ENCODE peak calls at places on chromosome 17, in six cellular contexts. One of them, this sample, is unnamed.

GRCh38 chr17:59510611-59511010 is 54.8 kb upstream of the DHX40 start:
- DNase-seq in NCI-H1694 treated with DMSO at 0.1 percent for 48 hours: no peak
- DNase-seq in fibroblast of pulmonary artery: no peak
- DNase-seq in effector CD4-positive, alpha-beta T cell: no peak
- DNase-seq in right atrium auricular region: no peak
- DNase-seq in stimulated activated CD4-positive, alpha-beta T cell treated with anti-CD3 and anti-CD28 coated beads, Interleukin-4, amount 100 ng/mL, for 1 hour: no peak
- DNase-seq in this sample: no peak

GRCh38 chr17:16926591-16927451 is 45.1 kb downstream of the TNFRSF13B start:
- DNase-seq in NCI-H1694 treated with DMSO at 0.1 percent for 48 hours: no peak
- DNase-seq in fibroblast of pulmonary artery: no peak
- DNase-seq in effector CD4-positive, alpha-beta T cell: no peak
- DNase-seq in right atrium auricular region: no peak
- DNase-seq in stimulated activated CD4-positive, alpha-beta T cell treated with anti-CD3 and anti-CD28 coated beads, Interleukin-4, amount 100 ng/mL, for 1 hour: no peak
- DNase-seq in this sample: peak; percentile 33

GRCh38 chr17:81282876-81283275 is 12.2 kb downstream of the SLC38A10 start:
- DNase-seq in NCI-H1694 treated with DMSO at 0.1 percent for 48 hours: no peak
- DNase-seq in fibroblast of pulmonary artery: no peak
- DNase-seq in effector CD4-positive, alpha-beta T cell: no peak
- DNase-seq in right atrium auricular region: no peak
- DNase-seq in stimulated activated CD4-positive, alpha-beta T cell treated with anti-CD3 and anti-CD28 coated beads, Interleukin-4, amount 100 ng/mL, for 1 hour: no peak
- DNase-seq in this sample: no peak

GRCh38 chr17:17420035-17420434 is 56.8 kb upstream of the MED9 start:
- DNase-seq in NCI-H1694 treated with DMSO at 0.1 percent for 48 hours: no peak
- DNase-seq in fibroblast of pulmonary artery: no peak
- DNase-seq in effector CD4-positive, alpha-beta T cell: no peak
- DNase-seq in right atrium auricular region: peak; percentile 66
- DNase-seq in stimulated activated CD4-positive, alpha-beta T cell treated with anti-CD3 and anti-CD28 coated beads, Interleukin-4, amount 100 ng/mL, for 1 hour: no peak
- DNase-seq in this sample: no peak

GRCh38 chr17:10156579-10157488 is 41.6 kb downstream of the GAS7 start:
- DNase-seq in NCI-H1694 treated with DMSO at 0.1 percent for 48 hours: no peak
- DNase-seq in fibroblast of pulmonary artery: no peak
- DNase-seq in effector CD4-positive, alpha-beta T cell: no peak
- DNase-seq in right atrium auricular region: peak; percentile 82
- DNase-seq in stimulated activated CD4-positive, alpha-beta T cell treated with anti-CD3 and anti-CD28 coated beads, Interleukin-4, amount 100 ng/mL, for 1 hour: no peak
- DNase-seq in this sample: no peak

GRCh38 chr17:15963670-15964110 is 18.8 kb downstream of the ADORA2B start:
- DNase-seq in NCI-H1694 treated with DMSO at 0.1 percent for 48 hours: no peak
- DNase-seq in fibroblast of pulmonary artery: peak; percentile 74
- DNase-seq in effector CD4-positive, alpha-beta T cell: no peak
- DNase-seq in right atrium auricular region: no peak
- DNase-seq in stimulated activated CD4-positive, alpha-beta T cell treated with anti-CD3 and anti-CD28 coated beads, Interleukin-4, amount 100 ng/mL, for 1 hour: no peak
- DNase-seq in this sample: peak; percentile 74

GRCh38 chr17:39754958-39755549 is 17.3 kb downstream of the GRB7 start:
- DNase-seq in NCI-H1694 treated with DMSO at 0.1 percent for 48 hours: no peak
- DNase-seq in fibroblast of pulmonary artery: no peak
- DNase-seq in effector CD4-positive, alpha-beta T cell: no peak
- DNase-seq in right atrium auricular region: no peak
- DNase-seq in stimulated activated CD4-positive, alpha-beta T cell treated with anti-CD3 and anti-CD28 coated beads, Interleukin-4, amount 100 ng/mL, for 1 hour: no peak
- DNase-seq in this sample: no peak

GRCh38 chr17:6701719-6702118 is 11.4 kb downstream of the SLC13A5 start:
- DNase-seq in NCI-H1694 treated with DMSO at 0.1 percent for 48 hours: peak; percentile 3
- DNase-seq in fibroblast of pulmonary artery: peak; percentile 17
- DNase-seq in effector CD4-positive, alpha-beta T cell: no peak
- DNase-seq in right atrium auricular region: no peak
- DNase-seq in stimulated activated CD4-positive, alpha-beta T cell treated with anti-CD3 and anti-CD28 coated beads, Interleukin-4, amount 100 ng/mL, for 1 hour: peak; percentile 42
- DNase-seq in this sample: peak; percentile 29

GRCh38 chr17:41781404-41782110 is 5.0 kb downstream of the JUP start:
- DNase-seq in NCI-H1694 treated with DMSO at 0.1 percent for 48 hours: no peak
- DNase-seq in fibroblast of pulmonary artery: peak; percentile 33
- DNase-seq in effector CD4-positive, alpha-beta T cell: no peak
- DNase-seq in right atrium auricular region: no peak
- DNase-seq in stimulated activated CD4-positive, alpha-beta T cell treated with anti-CD3 and anti-CD28 coated beads, Interleukin-4, amount 100 ng/mL, for 1 hour: no peak
- DNase-seq in this sample: peak; percentile 59

GRCh38 chr17:81066771-81067315 is 31.9 kb downstream of the BAIAP2 start:
- DNase-seq in NCI-H1694 treated with DMSO at 0.1 percent for 48 hours: no peak
- DNase-seq in fibroblast of pulmonary artery: no peak
- DNase-seq in effector CD4-positive, alpha-beta T cell: no peak
- DNase-seq in right atrium auricular region: no peak
- DNase-seq in stimulated activated CD4-positive, alpha-beta T cell treated with anti-CD3 and anti-CD28 coated beads, Interleukin-4, amount 100 ng/mL, for 1 hour: no peak
- DNase-seq in this sample: no peak

GRCh38 chr17:82808006-82808405 is 31.8 kb downstream of the ZNF750 start:
- DNase-seq in NCI-H1694 treated with DMSO at 0.1 percent for 48 hours: no peak
- DNase-seq in fibroblast of pulmonary artery: no peak
- DNase-seq in effector CD4-positive, alpha-beta T cell: no peak
- DNase-seq in right atrium auricular region: no peak
- DNase-seq in stimulated activated CD4-positive, alpha-beta T cell treated with anti-CD3 and anti-CD28 coated beads, Interleukin-4, amount 100 ng/mL, for 1 hour: no peak
- DNase-seq in this sample: no peak

GRCh38 chr17:73856585-73856984 is 212.3 kb upstream of the SDK2 start:
- DNase-seq in NCI-H1694 treated with DMSO at 0.1 percent for 48 hours: no peak
- DNase-seq in fibroblast of pulmonary artery: no peak
- DNase-seq in effector CD4-positive, alpha-beta T cell: no peak
- DNase-seq in right atrium auricular region: no peak
- DNase-seq in stimulated activated CD4-positive, alpha-beta T cell treated with anti-CD3 and anti-CD28 coated beads, Interleukin-4, amount 100 ng/mL, for 1 hour: no peak
- DNase-seq in this sample: no peak

This sample was measured in choroid plexus epithelial cell.